ENCODE peak calls at places on chromosomes 11 and 22, in six cellular contexts. J is transverse colon, Z is body of pancreas, N is heart left ventricle, R is heart right ventricle, F is tibial nerve. W is an unnamed sample. For H3K36me3, the result is how much of the 10 kb centered on the place peaks cover.

GRCh38 chr22:30931541-30932300 is 36.9 kb downstream of the MORC2 start:
- DNase-seq in J (no peak), R (no peak), Z (no peak), F (no peak), N (no peak), W (no peak)

GRCh38 chr11:2703487-2704141 is 3.8 kb upstream of the KCNQ1OT1 start:
- DNase-seq in N (no peak), F (no peak), Z (no peak), R (no peak), J (no peak), W (no peak)

GRCh38 chr11:15590131-15590530 is 475.4 kb downstream of the INSC start:
- DNase-seq in Z (no peak), J (no peak), R (no peak), F (no peak), N (no peak), W (no peak)

GRCh38 chr11:43903086-43903485 is 22.5 kb downstream of the ALKBH3 start:
- DNase-seq in J (no peak), N (no peak), R (no peak), Z (no peak), F (no peak), W (no peak)

GRCh38 chr11:30960387-30960992 is 374.3 kb upstream of the MPPED2 start:
- DNase-seq in N (no peak), Z (no peak), J (no peak), R (no peak), F (no peak), W (no peak)

GRCh38 chr11:76598426-76598839 is 72.1 kb downstream of the LRRC32 start:
- DNase-seq in N (no peak), J (no peak), Z (no peak), F (no peak), R (peak), W (no peak)

GRCh38 chr11:105000797-105001196 is 22.2 kb downstream of the CASP5 start:
- DNase-seq in J (peak), R (peak), Z (no peak), F (no peak), N (no peak), W (no peak)

GRCh38 chr11:77126156-77126775 is 1.8 kb upstream of the MYO7A start:
- DNase-seq in N (no peak), J (no peak), R (no peak), F (no peak), Z (no peak), W (no peak)

GRCh38 chr22:19121631-19122142 is 525 bp downstream of the DGCR2 start:
- DNase-seq in R (peak), J (peak), F (peak), N (peak), Z (peak), W (no peak)

GRCh38 chr11:57650739-57651090 is 1.0 kb upstream of the YPEL4 start:
- DNase-seq in R (no peak), Z (no peak), J (no peak), N (no peak), F (no peak), W (no peak)

GRCh38 chr11:15213471-15214231 is 98.9 kb downstream of the INSC start:
- DNase-seq in N (no peak), Z (no peak), F (no peak), J (no peak), R (no peak), W (no peak)

GRCh38 chr11:12727556-12728070 is 53.4 kb downstream of the TEAD1 start:
- DNase-seq in Z (no peak), J (no peak), F (no peak), N (no peak), R (no peak), W (no peak)

GRCh38 chr22:32905400-32905799 is 103.9 kb downstream of the TIMP3 start:
- DNase-seq in F (no peak), Z (no peak), J (no peak), N (no peak), R (no peak), W (no peak)

GRCh38 chr11:75072582-75072981 is 24.1 kb downstream of the OR2AT4 start:
- DNase-seq in J (no peak), Z (no peak), R (no peak), N (no peak), F (no peak), W (no peak)

GRCh38 chr22:46517255-46517761 is 20.1 kb downstream of the CELSR1 start:
- DNase-seq in Z (no peak), R (no peak), J (no peak), N (no peak), F (no peak), W (no peak)

GRCh38 chr22:29012923-29013322 is 48.7 kb downstream of the C22orf31 start:
- DNase-seq in F (no peak), R (no peak), N (no peak), Z (no peak), J (no peak), W (no peak)

GRCh38 chr11:67289226-67289650 is at the start of gene ANKRD13D:
- DNase-seq in N (no peak), J (no peak), F (no peak), R (no peak), Z (peak), W (no peak)

GRCh38 chr11:101470414-101470813 is 113.4 kb downstream of the TRPC6 start:
- DNase-seq in Z (no peak), R (no peak), N (no peak), J (no peak), F (no peak), W (no peak)
- H3K4me3 ChIP-seq in Z (no peak), R (no peak), N (no peak), J (no peak), F (no peak), W (no peak)

GRCh38 chr11:65854871-65855837 is 2.8 kb downstream of the CFL1 start:
- DNase-seq in N (no peak), J (peak), F (no peak), Z (peak), R (no peak), W (no peak)
- H3K36me3 ChIP-seq in N (half or more), J (under half), F (under half), Z (under half), R (under half), W (half or more)

DNA sequence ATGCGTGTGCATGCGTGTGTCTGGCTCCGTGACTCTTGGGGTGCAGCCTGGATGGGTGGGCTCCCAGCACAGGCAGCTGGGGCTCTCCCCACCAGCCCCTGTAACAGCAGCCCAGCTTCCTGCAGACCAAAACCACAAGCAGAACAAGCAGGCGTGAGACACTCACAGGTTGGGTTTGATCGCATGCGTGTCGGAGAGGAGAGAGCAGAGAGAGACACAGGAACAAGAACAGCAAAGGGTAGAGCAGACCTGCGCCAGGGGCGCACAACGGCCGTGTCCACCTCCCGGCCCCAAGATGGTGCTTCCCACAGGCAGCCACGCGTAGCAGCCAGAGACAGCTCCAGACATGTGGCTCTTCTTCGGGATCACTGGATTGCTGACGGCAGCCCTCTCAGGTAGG is at the start of gene CD6:
- DNase-seq in R (no peak), J (peak), Z (no peak), F (no peak), N (no peak), W (no peak)
- H3K4me3 ChIP-seq in R (no peak), J (no peak), Z (no peak), F (no peak), N (peak), W (no peak)

GRCh38 chr11:71488086-71488967 is 35.3 kb downstream of the NADSYN1 start:
- DNase-seq in N (no peak), F (no peak), Z (no peak), R (peak), J (no peak), W (no peak)
- H3K36me3 ChIP-seq in N (half or more), F (under half), Z (under half), R (under half), J (under half), W (half or more)